ENCODE peak calls at places on chromosomes 11 and 22, in six cellular contexts. O is naive thymus-derived CD4-positive, alpha-beta T cell; R is left ventricle myocardium inferior; W is fibroblast of lung; J is transverse colon; Y is vagina. Z is an unnamed sample.

GRCh38 chr11:118610773-118611432 is 3.5 kb downstream of the PHLDB1 start:
- DNase-seq in O (peak; percentile 72), R (peak; percentile 85), W (peak; percentile 54), J (peak; percentile 90), Y (no peak), Z (peak; percentile 71)

GRCh38 chr11:44308923-44309482 is 936 bp downstream of the ALX4 start:
- DNase-seq in O (no peak), R (no peak), W (peak; percentile 9), J (no peak), Y (no peak), Z (no peak)

GRCh38 chr11:1877211-1878133 is 14.2 kb downstream of the PRR33 start:
- DNase-seq in O (no peak), R (peak; percentile 74), W (peak; percentile 16), J (peak; percentile 51), Y (no peak), Z (no peak)

GRCh38 chr11:82775736-82776346 is 42.2 kb upstream of the FAM181B start:
- DNase-seq in O (no peak), R (no peak), W (peak; percentile 15), J (peak; percentile 40), Y (no peak), Z (peak; percentile 61)

GRCh38 chr11:23679981-23680380 is 816.9 kb upstream of the LUZP2 start:
- DNase-seq in O (no peak), R (no peak), W (no peak), J (no peak), Y (no peak), Z (no peak)

GRCh38 chr11:115751244-115751643 is 247.0 kb upstream of the CADM1 start:
- DNase-seq in O (no peak), R (no peak), W (no peak), J (no peak), Y (no peak), Z (no peak)

GRCh38 chr11:22730319-22730718 is 63.9 kb downstream of the GAS2 start:
- DNase-seq in O (no peak), R (no peak), W (no peak), J (no peak), Y (no peak), Z (peak; percentile 44)

GRCh38 chr11:12110201-12110713 is at the start of gene MICAL2:
- DNase-seq in O (peak; percentile 66), R (peak; percentile 92), W (peak; percentile 88), J (peak; percentile 94), Y (no peak), Z (peak; percentile 94)

GRCh38 chr11:109960831-109961230 is 132.4 kb upstream of the ZC3H12C start:
- DNase-seq in O (no peak), R (peak; percentile 63), W (peak; percentile 82), J (peak; percentile 16), Y (no peak), Z (no peak)

GRCh38 chr11:68643576-68643975 is 40.8 kb upstream of the GAL start:
- DNase-seq in O (no peak), R (no peak), W (peak; percentile 17), J (no peak), Y (no peak), Z (no peak)

GRCh38 chr11:61054927-61055562 is 47.2 kb upstream of the CD5 start:
- DNase-seq in O (no peak), R (no peak), W (no peak), J (no peak), Y (no peak), Z (no peak)

GRCh38 chr22:19041403-19042074 is 80.7 kb downstream of the DGCR2 start:
- DNase-seq in O (no peak), R (no peak), W (no peak), J (no peak), Y (no peak), Z (no peak)
- H3K36me3 ChIP-seq in O (peaks cover 98% of the 10 kb centered on the region), R (peaks cover 91% of the 10 kb centered on the region), W (peaks cover 16% of the 10 kb centered on the region), J (peaks cover 22% of the 10 kb centered on the region), Y (peaks cover 78% of the 10 kb centered on the region), Z (peaks cover 18% of the 10 kb centered on the region)

DNA sequence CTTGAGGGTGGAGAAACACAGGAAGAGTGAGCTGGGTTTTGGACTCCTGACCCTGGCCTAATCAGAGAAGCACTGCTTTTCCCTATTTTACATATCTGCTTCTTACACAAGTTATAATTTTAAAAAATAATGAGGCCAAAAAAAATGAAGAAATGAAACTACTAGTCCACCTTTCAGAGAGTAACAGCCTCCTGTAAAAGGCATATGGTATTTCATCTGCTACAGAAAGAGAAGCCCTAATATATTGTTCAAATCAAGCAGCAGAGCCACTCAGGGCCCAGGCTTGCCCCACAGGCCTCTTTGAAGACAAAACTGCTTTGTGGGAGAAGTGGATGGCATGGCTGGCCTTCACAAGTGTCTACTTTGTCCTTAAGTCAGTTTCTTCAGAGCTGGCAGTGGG is 10.0 kb downstream of the DIXDC1 start:
- DNase-seq in O (no peak), R (no peak), W (no peak), J (no peak), Y (no peak), Z (no peak)
- H3K36me3 ChIP-seq in O (no peaks in the 10 kb centered on the region), R (no peaks in the 10 kb centered on the region), W (no peaks in the 10 kb centered on the region), J (no peaks in the 10 kb centered on the region), Y (no peaks in the 10 kb centered on the region), Z (no peaks in the 10 kb centered on the region)

GRCh38 chr11:29484548-29484947 is 532.3 kb downstream of the KCNA4 start:
- DNase-seq in O (no peak), R (no peak), W (no peak), J (no peak), Y (no peak), Z (no peak)
- H3K36me3 ChIP-seq in O (no peaks in the 10 kb centered on the region), R (no peaks in the 10 kb centered on the region), W (no peaks in the 10 kb centered on the region), J (no peaks in the 10 kb centered on the region), Y (no peaks in the 10 kb centered on the region), Z (no peaks in the 10 kb centered on the region)

DNA sequence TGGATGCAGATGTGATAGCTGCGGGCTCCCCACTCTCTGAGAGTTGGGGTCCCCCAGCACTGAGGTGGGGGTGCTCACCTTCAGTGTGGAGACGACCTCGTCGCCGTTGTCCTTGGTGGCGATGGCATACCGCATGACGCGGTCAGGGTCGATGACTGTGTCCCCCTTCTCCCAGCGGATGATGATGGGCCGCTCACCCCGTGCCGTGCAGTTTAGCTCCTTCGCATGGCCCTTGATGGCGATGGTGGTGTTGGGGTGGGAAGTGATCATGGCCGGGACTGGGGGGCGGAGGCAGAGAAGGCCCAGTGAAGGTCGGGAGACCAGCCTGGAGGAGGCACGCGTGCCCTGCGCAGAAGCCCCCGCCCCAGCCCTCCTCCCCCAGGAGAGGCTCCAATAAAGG is 154.2 kb downstream of the CEP164 start:
- DNase-seq in O (no peak), R (no peak), W (no peak), J (no peak), Y (no peak), Z (no peak)
- H3K36me3 ChIP-seq in O (no peaks in the 10 kb centered on the region), R (peaks cover 5% of the 10 kb centered on the region), W (no peaks in the 10 kb centered on the region), J (no peaks in the 10 kb centered on the region), Y (no peaks in the 10 kb centered on the region), Z (no peaks in the 10 kb centered on the region)

DNA sequence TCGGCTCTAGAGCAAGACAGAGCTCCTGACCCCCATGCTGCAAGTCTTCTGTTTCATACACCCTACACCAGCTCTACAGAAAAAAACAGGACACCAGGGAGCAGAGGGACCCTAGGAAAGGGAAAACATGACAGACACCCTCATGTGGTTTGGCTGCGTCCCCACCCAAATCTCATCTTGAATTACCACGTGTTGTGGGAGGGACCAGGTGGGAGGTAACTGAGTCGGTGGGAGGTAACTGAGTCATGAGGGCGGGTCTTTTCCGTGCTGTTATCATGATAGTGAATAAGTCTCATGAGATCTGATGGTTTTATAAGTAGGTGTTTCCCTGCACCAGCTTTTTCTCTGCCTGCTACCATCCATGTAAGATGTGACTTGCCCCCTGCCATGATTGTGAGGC is 6.6 kb upstream of the C22orf39 start:
- DNase-seq in O (no peak), R (no peak), W (no peak), J (no peak), Y (no peak), Z (no peak)
- H3K36me3 ChIP-seq in O (peaks cover 66% of the 10 kb centered on the region), R (peaks cover 88% of the 10 kb centered on the region), W (peaks cover 22% of the 10 kb centered on the region), J (peaks cover 27% of the 10 kb centered on the region), Y (peaks cover 72% of the 10 kb centered on the region), Z (peaks cover 20% of the 10 kb centered on the region)

Z was measured in small intestine.